ENCODE peak calls at places on chromosomes 7 and 10, in five cellular contexts. P is trophoblast cell, Z is H1, G is neuronal stem cell, Y is mesenchymal stem cell. C is an unnamed sample.

GRCh38 chr10:86281396-86281795 is 85.2 kb downstream of the GRID1 start:
- DNase-seq in P (no peak), Y (no peak), Z (peak), G (no peak), C (no peak)

GRCh38 chr10:49162063-49162462 is 26.1 kb downstream of the TMEM273 start:
- DNase-seq in G (no peak), Z (no peak), P (no peak), Y (no peak), C (no peak)

GRCh38 chr10:22345301-22346086 is at the start of gene SPAG6:
- DNase-seq in P (peak), Y (peak), G (peak), Z (peak), C (peak)

GRCh38 chr10:125000366-125001312 is 58.7 kb downstream of the ZRANB1 start:
- DNase-seq in G (peak), Z (no peak), Y (no peak), P (no peak), C (no peak)

GRCh38 chr7:7051221-7051877 is 131.0 kb upstream of the C1GALT1 start:
- DNase-seq in Z (no peak), P (peak), G (no peak), Y (no peak), C (no peak)

GRCh38 chr7:106914018-106914607 is 49.0 kb downstream of the PIK3CG start:
- DNase-seq in Y (no peak), Z (no peak), P (no peak), G (no peak), C (no peak)

GRCh38 chr10:33661580-33662269 is 327.3 kb upstream of the NRP1 start:
- DNase-seq in G (no peak), Y (no peak), P (peak), Z (no peak), C (no peak)

GRCh38 chr7:66336760-66337159 is 131.6 kb downstream of the TPST1 start:
- DNase-seq in Y (no peak), Z (no peak), P (no peak), G (no peak), C (no peak)

GRCh38 chr10:8137726-8138125 is 83.2 kb downstream of the GATA3 start:
- DNase-seq in Y (no peak), Z (no peak), P (no peak), G (no peak), C (no peak)

GRCh38 chr7:98205162-98205845 is 5.9 kb upstream of the BHLHA15 start:
- DNase-seq in Y (no peak), G (no peak), Z (no peak), P (no peak), C (no peak)

GRCh38 chr10:119190954-119191619 is 12.5 kb upstream of the PRDX3 start:
- DNase-seq in G (no peak), Z (no peak), P (no peak), Y (no peak), C (no peak)

GRCh38 chr7:24158976-24159375 is 125.0 kb upstream of the NPY start:
- DNase-seq in Z (no peak), Y (no peak), P (no peak), G (no peak), C (no peak)

GRCh38 chr7:144854839-144855424 is 19.1 kb upstream of the TPK1 start:
- DNase-seq in Z (no peak), Y (peak), P (peak), G (peak), C (no peak)

GRCh38 chr10:73769396-73769795 is 12.5 kb upstream of the CHCHD1 start:
- DNase-seq in P (no peak), Z (no peak), G (no peak), Y (no peak), C (no peak)

GRCh38 chr10:73772280-73773151 is 9.3 kb upstream of the CHCHD1 start:
- DNase-seq in P (peak), Z (peak), Y (peak), G (peak), C (peak)

GRCh38 chr10:73771722-73772279 is 10.0 kb upstream of the CHCHD1 start:
- DNase-seq in G (no peak), Z (no peak), P (peak), Y (no peak), C (peak)

GRCh38 chr10:73774637-73775036 is 7.2 kb upstream of the CHCHD1 start:
- DNase-seq in P (no peak), G (no peak), Y (peak), Z (no peak), C (no peak)

GRCh38 chr10:73773152-73773879 is 8.5 kb upstream of the CHCHD1 start:
- DNase-seq in G (no peak), P (no peak), Y (peak), Z (no peak), C (no peak)
- H2BK5ac ChIP-seq in G (peak), P (no peak), Y (no peak), Z (peak), C (no peak)

GRCh38 chr10:3215336-3215860 is 42.8 kb upstream of the PITRM1 start:
- DNase-seq in P (peak), G (no peak), Y (no peak), Z (no peak), C (no peak)
- H2BK12ac ChIP-seq in P (no peak), G (no peak), Y (no peak), Z (no peak), C (no peak)

GRCh38 chr7:3592438-3593134 is 291.5 kb downstream of the SDK1 start:
- DNase-seq in Z (no peak), G (no peak), Y (peak), P (no peak), C (no peak)
- H3K18ac ChIP-seq in Z (no peak), G (no peak), Y (no peak), P (no peak), C (no peak)

GRCh38 chr10:4684434-4684833 is 141.6 kb upstream of the AKR1E2 start:
- DNase-seq in G (no peak), P (peak), Y (peak), Z (no peak), C (no peak)
- H2BK5ac ChIP-seq in G (no peak), P (no peak), Y (no peak), Z (no peak), C (no peak)

GRCh38 chr10:131093346-131093745 is 218.2 kb downstream of the TCERG1L start:
- DNase-seq in G (no peak), Z (no peak), P (no peak), Y (no peak), C (no peak)
- H2BK12ac ChIP-seq in G (peak), Z (peak), P (peak), Y (no peak), C (no peak)

GRCh38 chr7:135977020-135977741 is at the start of gene MTPN:
- DNase-seq in Y (peak), P (peak), G (peak), Z (peak), C (peak)
- H3K18ac ChIP-seq in Y (peak), P (peak), G (peak), Z (peak), C (peak)

DNA sequence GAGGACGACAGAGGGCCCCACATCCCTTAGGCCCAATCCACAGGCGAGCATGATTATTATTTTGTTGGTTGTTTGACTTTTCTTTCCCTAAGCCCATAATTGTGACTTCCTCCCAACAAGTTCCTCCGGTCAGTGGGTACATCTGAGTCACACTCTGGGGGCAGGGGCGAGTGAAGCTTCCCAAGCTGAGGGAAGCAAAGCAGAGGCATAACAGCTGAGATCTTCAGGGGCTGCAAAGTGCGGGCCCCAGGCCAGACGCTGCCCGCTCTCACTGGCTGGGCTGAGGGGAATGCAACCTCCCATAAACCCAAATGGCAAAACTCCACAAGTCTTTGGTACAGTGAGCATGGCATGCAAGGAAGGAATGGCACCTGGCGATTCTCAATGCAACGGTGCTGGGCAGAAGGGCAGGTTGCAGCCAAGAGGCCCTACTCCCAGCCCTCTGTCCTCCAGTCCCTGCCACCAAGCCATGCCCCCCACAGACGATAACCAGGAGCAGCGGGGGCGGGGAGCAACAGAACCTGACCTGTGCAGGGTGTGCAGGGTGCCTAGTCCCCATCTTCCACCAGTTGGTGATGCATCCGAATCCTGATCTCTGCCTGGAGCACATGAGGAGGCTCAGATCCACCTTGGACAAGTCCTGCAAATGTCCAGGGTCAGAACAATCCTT is 25.3 kb downstream of the TNS3 start:
- DNase-seq in P (peak), G (no peak), Y (peak), Z (no peak), C (no peak)
- H2BK5ac ChIP-seq in P (peak), G (no peak), Y (no peak), Z (no peak), C (no peak)

GRCh38 chr7:90432752-90433151 is 29.5 kb downstream of the CLDN12 start:
- DNase-seq in Y (no peak), G (no peak), Z (no peak), P (no peak), C (peak)
- H2BK12ac ChIP-seq in Y (no peak), G (no peak), Z (no peak), P (no peak), C (no peak)

GRCh38 chr10:69064762-69065328 is 23.1 kb upstream of the SRGN start:
- DNase-seq in G (no peak), P (no peak), Z (no peak), Y (no peak), C (no peak)
- H3K18ac ChIP-seq in G (no peak), P (no peak), Z (no peak), Y (no peak), C (no peak)

C was measured in H9.